ENCODE peak calls at places on chromosomes 4 and X, in ten cellular contexts. J is GM23338, I is fibroblast of lung, Y is HCT116, W is H7, A is mammary epithelial cell, V is left lung, T is heart right ventricle, O is IMR-90, M is right cardiac atrium. X is an unnamed sample.

GRCh38 chrX:11416600-11416999 is 123.4 kb downstream of the AMELX start:
- DNase-seq in O (no peak), A (peak; percentile 28), V (no peak), Y (no peak), J (no peak), M (no peak), W (no peak), T (no peak), I (no peak), X (no peak)

GRCh38 chr4:151087467-151087866 is 12.0 kb upstream of the RPS3A start:
- DNase-seq in V (no peak), A (no peak), M (no peak), I (no peak), J (peak; percentile 44), T (no peak), Y (no peak), W (no peak), O (no peak), X (no peak)

GRCh38 chr4:40288547-40288946 is 46.6 kb upstream of the CHRNA9 start:
- DNase-seq in V (no peak), T (no peak), M (no peak), O (no peak), I (no peak), A (no peak), W (no peak), Y (no peak), J (no peak), X (no peak)

GRCh38 chrX:109843963-109844751 is 111.1 kb upstream of the ACSL4 start:
- DNase-seq in V (no peak), M (no peak), W (no peak), Y (no peak), T (no peak), J (no peak), O (peak; percentile 33), A (no peak), I (no peak), X (no peak)

GRCh38 chr4:54016504-54016903 is 47.9 kb downstream of the CHIC2 start:
- DNase-seq in A (no peak), W (no peak), O (no peak), V (no peak), Y (no peak), M (no peak), I (no peak), T (no peak), J (no peak), X (no peak)

GRCh38 chr4:152807294-152807829 is 27.6 kb downstream of the ARFIP1 start:
- DNase-seq in I (peak; percentile 34), V (no peak), O (peak; percentile 50), T (no peak), Y (no peak), W (no peak), M (no peak), A (peak; percentile 52), J (no peak), X (no peak)

GRCh38 chrX:119729408-119730201 is 28.8 kb upstream of the SOWAHD start:
- DNase-seq in A (peak; percentile 34), Y (peak; percentile 54), O (peak; percentile 64), I (peak; percentile 76), T (peak; percentile 45), J (peak; percentile 80), W (peak; percentile 58), M (peak; percentile 53), V (no peak), X (peak; percentile 56)

GRCh38 chr4:116066711-116067245 is 953.4 kb upstream of the NDST4 start:
- DNase-seq in J (peak; percentile 21), T (no peak), A (peak; percentile 74), O (no peak), M (no peak), W (no peak), Y (no peak), V (no peak), I (no peak), X (no peak)

GRCh38 chr4:24143741-24144140 is 253.9 kb upstream of the PPARGC1A start:
- DNase-seq in Y (no peak), I (no peak), O (no peak), T (no peak), A (no peak), V (no peak), W (no peak), M (no peak), J (no peak), X (no peak)

GRCh38 chr4:1510931-1511330 is 104.7 kb upstream of the NKX1-1 start:
- DNase-seq in M (no peak), I (no peak), O (no peak), J (no peak), A (no peak), W (no peak), V (peak; percentile 56), T (no peak), Y (no peak), X (no peak)

GRCh38 chr4:48653217-48654014 is 126.7 kb downstream of the FRYL start:
- DNase-seq in V (no peak), O (peak; percentile 79), W (no peak), Y (no peak), J (peak; percentile 37), A (no peak), T (peak; percentile 70), I (peak; percentile 80), M (peak; percentile 78), X (no peak)

GRCh38 chr4:32031026-32031425 is 1310.9 kb downstream of the PCDH7 start:
- DNase-seq in V (no peak), W (no peak), J (no peak), O (no peak), A (no peak), T (no peak), I (no peak), M (no peak), Y (no peak), X (no peak)

DNA sequence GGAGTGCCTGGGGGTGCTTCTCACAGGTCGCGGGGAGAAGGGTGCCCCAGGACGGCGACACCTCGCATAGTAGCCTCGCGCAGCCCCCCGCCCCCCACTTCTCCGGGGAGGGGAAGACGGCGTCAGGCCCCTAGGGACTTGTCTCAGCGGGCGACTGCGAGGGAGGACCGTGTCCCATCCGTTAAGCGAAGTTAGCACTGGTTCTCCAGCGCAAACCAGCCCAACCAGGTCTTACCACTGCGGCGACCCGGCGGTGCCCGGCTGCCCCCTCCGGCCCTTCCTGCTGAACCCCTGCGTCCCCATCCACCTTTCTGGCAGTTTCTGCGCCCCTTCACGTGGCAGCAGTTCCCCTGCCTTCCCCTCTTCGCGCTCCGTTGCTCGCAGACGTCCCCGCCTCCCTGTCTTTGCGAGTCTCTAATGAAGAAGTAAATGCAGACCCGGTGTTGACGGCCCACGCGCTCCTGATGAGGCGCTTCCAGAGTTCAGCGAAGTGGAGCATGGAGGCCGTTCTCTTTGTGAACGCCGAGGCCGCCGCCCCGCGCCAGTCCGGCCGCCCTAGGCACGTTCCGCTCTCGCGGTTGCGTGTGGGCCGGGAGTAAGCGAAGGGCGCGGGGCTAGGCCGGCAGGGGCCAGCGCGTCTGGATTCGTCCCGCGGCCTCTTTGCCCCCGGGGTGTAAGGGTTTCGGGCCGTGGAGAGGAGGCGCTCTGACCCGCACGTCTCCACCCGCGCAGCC is 3.0 kb downstream of the SLIT2 start:
- DNase-seq in O (peak; percentile 39), T (peak; percentile 8), I (peak; percentile 45), W (peak; percentile 64), A (no peak), J (peak; percentile 75), M (peak; percentile 76), Y (no peak), V (peak; percentile 74), X (no peak)
- H3K27me3 ChIP-seq in O (peaks cover 22% of the 10 kb centered on the region), T (peaks cover 41% of the 10 kb centered on the region), I (no peaks in the 10 kb centered on the region), W (peaks cover 67% of the 10 kb centered on the region), A (no peaks in the 10 kb centered on the region), J (peaks cover 85% of the 10 kb centered on the region), M (no peaks in the 10 kb centered on the region), Y (no peaks in the 10 kb centered on the region), V (peaks cover 72% of the 10 kb centered on the region), X (no peaks in the 10 kb centered on the region)

GRCh38 chrX:18701621-18702361 is 5.7 kb upstream of the PPEF1 start:
- DNase-seq in J (no peak), O (peak; percentile 9), Y (no peak), I (peak; percentile 45), A (no peak), W (no peak), V (no peak), M (peak; percentile 74), T (peak; percentile 29), X (no peak)
- H3K27me3 ChIP-seq in J (no peaks in the 10 kb centered on the region), O (no peaks in the 10 kb centered on the region), Y (no peaks in the 10 kb centered on the region), I (no peaks in the 10 kb centered on the region), A (no peaks in the 10 kb centered on the region), W (no peaks in the 10 kb centered on the region), V (no peaks in the 10 kb centered on the region), M (no peaks in the 10 kb centered on the region), T (no peaks in the 10 kb centered on the region), X (no peaks in the 10 kb centered on the region)

DNA sequence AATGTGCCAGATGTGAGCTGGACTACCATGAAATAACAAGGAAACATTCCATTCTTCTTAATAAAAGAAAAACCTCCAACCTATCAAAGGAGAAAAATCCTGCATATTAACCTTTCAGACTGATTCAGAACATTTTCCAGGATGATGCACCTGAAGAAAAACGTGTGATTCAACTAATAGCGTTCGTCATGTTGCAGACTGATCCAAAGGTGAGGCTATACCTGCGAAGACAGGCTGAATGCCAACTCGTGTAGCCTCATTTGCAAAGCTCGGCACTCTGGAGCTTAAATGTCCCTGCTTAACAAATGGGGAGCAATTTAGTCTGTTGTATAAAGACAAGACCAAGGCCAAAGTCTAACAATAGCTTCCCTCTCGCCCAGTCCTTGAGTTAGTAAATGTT is 172.0 kb upstream of the NOCT start:
- DNase-seq in Y (no peak), J (peak; percentile 27), I (no peak), A (peak; percentile 34), W (no peak), M (no peak), T (no peak), O (no peak), V (no peak), X (no peak)
- H3K27me3 ChIP-seq in Y (peaks cover 8% of the 10 kb centered on the region), J (no peaks in the 10 kb centered on the region), I (peaks cover 2% of the 10 kb centered on the region), A (peaks cover 10% of the 10 kb centered on the region), W (no peaks in the 10 kb centered on the region), M (no peaks in the 10 kb centered on the region), T (no peaks in the 10 kb centered on the region), O (peaks cover 18% of the 10 kb centered on the region), V (no peaks in the 10 kb centered on the region), X (no peaks in the 10 kb centered on the region)

GRCh38 chr4:10460313-10461047 is 3.3 kb upstream of the ZNF518B start:
- DNase-seq in T (no peak), I (no peak), W (no peak), A (peak; percentile 14), V (no peak), J (no peak), M (no peak), O (no peak), Y (no peak), X (no peak)

GRCh38 chr4:10457255-10457801 is at the start of gene ZNF518B:
- DNase-seq in V (peak; percentile 94), W (peak; percentile 96), I (peak; percentile 62), T (peak; percentile 54), Y (peak; percentile 29), M (peak; percentile 90), J (peak; percentile 87), O (peak; percentile 48), A (peak; percentile 55), X (peak; percentile 86)

GRCh38 chr4:10459305-10459704 is 2.1 kb upstream of the ZNF518B start:
- DNase-seq in I (no peak), V (no peak), A (no peak), Y (no peak), W (no peak), J (no peak), M (no peak), O (no peak), T (no peak), X (no peak)

GRCh38 chr4:10456270-10457254 is 664 bp downstream of the ZNF518B start:
- DNase-seq in T (peak; percentile 59), J (peak; percentile 79), W (peak; percentile 74), O (peak; percentile 56), Y (peak; percentile 19), I (peak; percentile 65), V (peak; percentile 87), A (peak; percentile 43), M (peak; percentile 81), X (peak; percentile 17)

GRCh38 chr4:10458190-10458589 is 964 bp upstream of the ZNF518B start:
- DNase-seq in M (no peak), J (peak; percentile 37), O (no peak), I (no peak), A (no peak), W (peak; percentile 43), Y (no peak), T (no peak), V (no peak), X (no peak)
- H3K27me3 ChIP-seq in M (no peaks in the 10 kb centered on the region), J (peaks cover 88% of the 10 kb centered on the region), O (peaks cover 13% of the 10 kb centered on the region), I (peaks cover 10% of the 10 kb centered on the region), A (peaks cover 6% of the 10 kb centered on the region), W (peaks cover 71% of the 10 kb centered on the region), Y (no peaks in the 10 kb centered on the region), T (peaks cover 16% of the 10 kb centered on the region), V (peaks cover 59% of the 10 kb centered on the region), X (no peaks in the 10 kb centered on the region)